ENCODE peak calls at places on chromosomes 3 and 15, in five cellular contexts. One of them, this sample, is unnamed.

GRCh38 chr15:64284037-64284436 is 71.9 kb downstream of the CSNK1G1 start:
- DNase-seq in ascending aorta: no peak
- DNase-seq in bronchial epithelial cell: peak; percentile 37
- DNase-seq in T-helper 2 cell: no peak
- DNase-seq in caudate nucleus: no peak
- DNase-seq in this sample: no peak

GRCh38 chr3:132652640-132653270 is 6.9 kb downstream of the ACAD11 start:
- DNase-seq in ascending aorta: no peak
- DNase-seq in bronchial epithelial cell: no peak
- DNase-seq in T-helper 2 cell: no peak
- DNase-seq in caudate nucleus: no peak
- DNase-seq in this sample: no peak

GRCh38 chr3:59771760-59772159 is 721.9 kb upstream of the CFAP20DC start:
- DNase-seq in ascending aorta: no peak
- DNase-seq in bronchial epithelial cell: peak; percentile 94
- DNase-seq in T-helper 2 cell: peak; percentile 49
- DNase-seq in caudate nucleus: no peak
- DNase-seq in this sample: no peak

GRCh38 chr3:125008766-125009165 is 47.0 kb downstream of the HEG1 start:
- DNase-seq in ascending aorta: no peak
- DNase-seq in bronchial epithelial cell: no peak
- DNase-seq in T-helper 2 cell: no peak
- DNase-seq in caudate nucleus: no peak
- DNase-seq in this sample: no peak

GRCh38 chr3:133956982-133957381 is 61.3 kb upstream of the RAB6B start:
- DNase-seq in ascending aorta: no peak
- DNase-seq in bronchial epithelial cell: no peak
- DNase-seq in T-helper 2 cell: no peak
- DNase-seq in caudate nucleus: no peak
- DNase-seq in this sample: no peak

GRCh38 chr3:187802928-187803259 is 57.6 kb upstream of the BCL6 start:
- DNase-seq in ascending aorta: no peak
- DNase-seq in bronchial epithelial cell: no peak
- DNase-seq in T-helper 2 cell: peak; percentile 99
- DNase-seq in caudate nucleus: no peak
- DNase-seq in this sample: no peak

GRCh38 chr15:88529021-88529630 is 17.4 kb downstream of the DET1 start:
- DNase-seq in ascending aorta: no peak
- DNase-seq in bronchial epithelial cell: peak; percentile 40
- DNase-seq in T-helper 2 cell: no peak
- DNase-seq in caudate nucleus: no peak
- DNase-seq in this sample: no peak

GRCh38 chr3:148379763-148380162 is 317.9 kb upstream of the AGTR1 start:
- DNase-seq in ascending aorta: no peak
- DNase-seq in bronchial epithelial cell: peak; percentile 62
- DNase-seq in T-helper 2 cell: no peak
- DNase-seq in caudate nucleus: no peak
- DNase-seq in this sample: no peak

GRCh38 chr15:60162251-60162650 is 158.1 kb downstream of the FOXB1 start:
- DNase-seq in ascending aorta: no peak
- DNase-seq in bronchial epithelial cell: no peak
- DNase-seq in T-helper 2 cell: no peak
- DNase-seq in caudate nucleus: no peak
- DNase-seq in this sample: no peak

GRCh38 chr3:194871864-194872668 is 186.4 kb downstream of the FAM43A start:
- DNase-seq in ascending aorta: peak; percentile 55
- DNase-seq in bronchial epithelial cell: peak; percentile 51
- DNase-seq in T-helper 2 cell: no peak
- DNase-seq in caudate nucleus: no peak
- DNase-seq in this sample: no peak

GRCh38 chr3:73600293-73600938 is 24.3 kb downstream of the PDZRN3 start:
- DNase-seq in ascending aorta: no peak
- DNase-seq in bronchial epithelial cell: no peak
- DNase-seq in T-helper 2 cell: no peak
- DNase-seq in caudate nucleus: no peak
- DNase-seq in this sample: no peak

GRCh38 chr3:39428745-39429201 is 22.3 kb downstream of the RPSA start:
- DNase-seq in ascending aorta: no peak
- DNase-seq in bronchial epithelial cell: no peak
- DNase-seq in T-helper 2 cell: no peak
- DNase-seq in caudate nucleus: no peak
- DNase-seq in this sample: no peak

GRCh38 chr3:46874430-46874829 is 3.1 kb upstream of the PTH1R start:
- DNase-seq in ascending aorta: no peak
- DNase-seq in bronchial epithelial cell: no peak
- DNase-seq in T-helper 2 cell: no peak
- DNase-seq in caudate nucleus: no peak
- DNase-seq in this sample: no peak

GRCh38 chr3:186931487-186932280 is 1.4 kb downstream of the ST6GAL1 start:
- DNase-seq in ascending aorta: peak; percentile 78
- DNase-seq in bronchial epithelial cell: peak; percentile 46
- DNase-seq in T-helper 2 cell: peak; percentile 96
- DNase-seq in caudate nucleus: no peak
- DNase-seq in this sample: no peak

GRCh38 chr3:81465510-81465909 is 295.9 kb downstream of the GBE1 start:
- DNase-seq in ascending aorta: no peak
- DNase-seq in bronchial epithelial cell: peak; percentile 6
- DNase-seq in T-helper 2 cell: no peak
- DNase-seq in caudate nucleus: no peak
- DNase-seq in this sample: no peak

GRCh38 chr15:25965326-25965725 is 102.2 kb upstream of the ATP10A start:
- DNase-seq in ascending aorta: no peak
- DNase-seq in bronchial epithelial cell: no peak
- DNase-seq in T-helper 2 cell: no peak
- DNase-seq in caudate nucleus: peak; percentile 15
- DNase-seq in this sample: no peak

GRCh38 chr3:127739347-127740135 is 66.8 kb downstream of the ABTB1 start:
- DNase-seq in ascending aorta: no peak
- DNase-seq in bronchial epithelial cell: no peak
- DNase-seq in T-helper 2 cell: no peak
- DNase-seq in caudate nucleus: no peak
- DNase-seq in this sample: no peak

GRCh38 chr15:39542385-39543065 is 38.4 kb upstream of the THBS1 start:
- DNase-seq in ascending aorta: no peak
- DNase-seq in bronchial epithelial cell: no peak
- DNase-seq in T-helper 2 cell: no peak
- DNase-seq in caudate nucleus: no peak
- DNase-seq in this sample: no peak

GRCh38 chr3:57078366-57079220 is 18.1 kb downstream of the SPATA12 start:
- DNase-seq in ascending aorta: peak; percentile 80
- DNase-seq in bronchial epithelial cell: peak; percentile 22
- DNase-seq in T-helper 2 cell: peak; percentile 35
- DNase-seq in caudate nucleus: no peak
- DNase-seq in this sample: no peak

GRCh38 chr15:82100116-82100795 is 54.4 kb upstream of the MEX3B start:
- DNase-seq in ascending aorta: no peak
- DNase-seq in bronchial epithelial cell: no peak
- DNase-seq in T-helper 2 cell: no peak
- DNase-seq in caudate nucleus: no peak
- DNase-seq in this sample: no peak

GRCh38 chr3:23981955-23982354 is 36.9 kb downstream of the NR1D2 start:
- DNase-seq in ascending aorta: no peak
- DNase-seq in bronchial epithelial cell: no peak
- DNase-seq in T-helper 2 cell: no peak
- DNase-seq in caudate nucleus: no peak
- DNase-seq in this sample: no peak

GRCh38 chr3:171156455-171157005 is 130.0 kb upstream of the SLC2A2 start:
- DNase-seq in ascending aorta: no peak
- DNase-seq in bronchial epithelial cell: peak; percentile 46
- DNase-seq in T-helper 2 cell: no peak
- DNase-seq in caudate nucleus: no peak
- DNase-seq in this sample: no peak

GRCh38 chr3:124558898-124559649 is 171.2 kb upstream of the UMPS start:
- DNase-seq in ascending aorta: peak; percentile 95
- DNase-seq in bronchial epithelial cell: peak; percentile 90
- DNase-seq in T-helper 2 cell: no peak
- DNase-seq in caudate nucleus: peak; percentile 50
- DNase-seq in this sample: peak; percentile 72

This sample was measured in thoracic aorta.